ENCODE peak calls at places on chromosomes 7 and 10, in six cellular contexts. One of them, this sample, is unnamed.

GRCh38 chr7:77693830-77694583 is 2.3 kb upstream of the RSBN1L start:
- DNase-seq in left ventricle myocardium inferior: no peak
- DNase-seq in activated T-cell treated with anti-CD3 and anti-CD28 coated beads, Interleukin-2, amount 50 U/mL, for 24 hours: no peak
- DNase-seq in stimulated activated CD8-positive, alpha-beta memory T cell treated with anti-CD3 and anti-CD28 coated beads, Interleukin-7, amount 100 ng/mL, for 1 hour: no peak
- DNase-seq in EL: no peak
- DNase-seq in LoVo: no peak
- DNase-seq in this sample: no peak

GRCh38 chr10:93512565-93512964 is 16.2 kb downstream of the CEP55 start:
- DNase-seq in left ventricle myocardium inferior: no peak
- DNase-seq in activated T-cell treated with anti-CD3 and anti-CD28 coated beads, Interleukin-2, amount 50 U/mL, for 24 hours: no peak
- DNase-seq in stimulated activated CD8-positive, alpha-beta memory T cell treated with anti-CD3 and anti-CD28 coated beads, Interleukin-7, amount 100 ng/mL, for 1 hour: no peak
- DNase-seq in EL: peak; percentile 60
- DNase-seq in LoVo: no peak
- DNase-seq in this sample: no peak

GRCh38 chr10:92413011-92413410 is 122.0 kb downstream of the MARCHF5 start:
- DNase-seq in left ventricle myocardium inferior: no peak
- DNase-seq in activated T-cell treated with anti-CD3 and anti-CD28 coated beads, Interleukin-2, amount 50 U/mL, for 24 hours: no peak
- DNase-seq in stimulated activated CD8-positive, alpha-beta memory T cell treated with anti-CD3 and anti-CD28 coated beads, Interleukin-7, amount 100 ng/mL, for 1 hour: no peak
- DNase-seq in EL: no peak
- DNase-seq in LoVo: no peak
- DNase-seq in this sample: no peak

GRCh38 chr10:58291538-58292174 is 22.7 kb downstream of the CISD1 start:
- DNase-seq in left ventricle myocardium inferior: no peak
- DNase-seq in activated T-cell treated with anti-CD3 and anti-CD28 coated beads, Interleukin-2, amount 50 U/mL, for 24 hours: no peak
- DNase-seq in stimulated activated CD8-positive, alpha-beta memory T cell treated with anti-CD3 and anti-CD28 coated beads, Interleukin-7, amount 100 ng/mL, for 1 hour: no peak
- DNase-seq in EL: peak; percentile 55
- DNase-seq in LoVo: peak; percentile 60
- DNase-seq in this sample: no peak

GRCh38 chr10:89478085-89478738 is 57.2 kb downstream of the SLC16A12 start:
- DNase-seq in left ventricle myocardium inferior: no peak
- DNase-seq in activated T-cell treated with anti-CD3 and anti-CD28 coated beads, Interleukin-2, amount 50 U/mL, for 24 hours: no peak
- DNase-seq in stimulated activated CD8-positive, alpha-beta memory T cell treated with anti-CD3 and anti-CD28 coated beads, Interleukin-7, amount 100 ng/mL, for 1 hour: no peak
- DNase-seq in EL: no peak
- DNase-seq in LoVo: no peak
- DNase-seq in this sample: no peak

GRCh38 chr10:75544381-75544780 is 113.0 kb downstream of the LRMDA start:
- DNase-seq in left ventricle myocardium inferior: no peak
- DNase-seq in activated T-cell treated with anti-CD3 and anti-CD28 coated beads, Interleukin-2, amount 50 U/mL, for 24 hours: no peak
- DNase-seq in stimulated activated CD8-positive, alpha-beta memory T cell treated with anti-CD3 and anti-CD28 coated beads, Interleukin-7, amount 100 ng/mL, for 1 hour: no peak
- DNase-seq in EL: no peak
- DNase-seq in LoVo: no peak
- DNase-seq in this sample: no peak

GRCh38 chr10:88211230-88211629 is 347.8 kb downstream of the PTEN start:
- DNase-seq in left ventricle myocardium inferior: no peak
- DNase-seq in activated T-cell treated with anti-CD3 and anti-CD28 coated beads, Interleukin-2, amount 50 U/mL, for 24 hours: no peak
- DNase-seq in stimulated activated CD8-positive, alpha-beta memory T cell treated with anti-CD3 and anti-CD28 coated beads, Interleukin-7, amount 100 ng/mL, for 1 hour: no peak
- DNase-seq in EL: no peak
- DNase-seq in LoVo: no peak
- DNase-seq in this sample: no peak

GRCh38 chr7:41148521-41148951 is 554.4 kb downstream of the INHBA start:
- DNase-seq in left ventricle myocardium inferior: no peak
- DNase-seq in activated T-cell treated with anti-CD3 and anti-CD28 coated beads, Interleukin-2, amount 50 U/mL, for 24 hours: no peak
- DNase-seq in stimulated activated CD8-positive, alpha-beta memory T cell treated with anti-CD3 and anti-CD28 coated beads, Interleukin-7, amount 100 ng/mL, for 1 hour: no peak
- DNase-seq in EL: peak; percentile 88
- DNase-seq in LoVo: peak; percentile 88
- DNase-seq in this sample: no peak

GRCh38 chr7:139855498-139856270 is 26.6 kb downstream of the TBXAS1 start:
- DNase-seq in left ventricle myocardium inferior: no peak
- DNase-seq in activated T-cell treated with anti-CD3 and anti-CD28 coated beads, Interleukin-2, amount 50 U/mL, for 24 hours: peak; percentile 42
- DNase-seq in stimulated activated CD8-positive, alpha-beta memory T cell treated with anti-CD3 and anti-CD28 coated beads, Interleukin-7, amount 100 ng/mL, for 1 hour: no peak
- DNase-seq in EL: no peak
- DNase-seq in LoVo: no peak
- DNase-seq in this sample: no peak

GRCh38 chr10:90424730-90425129 is 433.1 kb downstream of the HTR7 start:
- DNase-seq in left ventricle myocardium inferior: no peak
- DNase-seq in activated T-cell treated with anti-CD3 and anti-CD28 coated beads, Interleukin-2, amount 50 U/mL, for 24 hours: no peak
- DNase-seq in stimulated activated CD8-positive, alpha-beta memory T cell treated with anti-CD3 and anti-CD28 coated beads, Interleukin-7, amount 100 ng/mL, for 1 hour: no peak
- DNase-seq in EL: peak; percentile 33
- DNase-seq in LoVo: no peak
- DNase-seq in this sample: no peak

GRCh38 chr10:120221873-120222485 is 235.0 kb upstream of the PLPP4 start:
- DNase-seq in left ventricle myocardium inferior: no peak
- DNase-seq in activated T-cell treated with anti-CD3 and anti-CD28 coated beads, Interleukin-2, amount 50 U/mL, for 24 hours: no peak
- DNase-seq in stimulated activated CD8-positive, alpha-beta memory T cell treated with anti-CD3 and anti-CD28 coated beads, Interleukin-7, amount 100 ng/mL, for 1 hour: no peak
- DNase-seq in EL: peak; percentile 61
- DNase-seq in LoVo: peak; percentile 62
- DNase-seq in this sample: no peak

GRCh38 chr10:76401006-76401405 is 969.6 kb downstream of the LRMDA start:
- DNase-seq in left ventricle myocardium inferior: no peak
- DNase-seq in activated T-cell treated with anti-CD3 and anti-CD28 coated beads, Interleukin-2, amount 50 U/mL, for 24 hours: no peak
- DNase-seq in stimulated activated CD8-positive, alpha-beta memory T cell treated with anti-CD3 and anti-CD28 coated beads, Interleukin-7, amount 100 ng/mL, for 1 hour: no peak
- DNase-seq in EL: no peak
- DNase-seq in LoVo: no peak
- DNase-seq in this sample: no peak

GRCh38 chr7:3089493-3089892 is 45.8 kb upstream of the CARD11 start:
- DNase-seq in left ventricle myocardium inferior: no peak
- DNase-seq in activated T-cell treated with anti-CD3 and anti-CD28 coated beads, Interleukin-2, amount 50 U/mL, for 24 hours: no peak
- DNase-seq in stimulated activated CD8-positive, alpha-beta memory T cell treated with anti-CD3 and anti-CD28 coated beads, Interleukin-7, amount 100 ng/mL, for 1 hour: no peak
- DNase-seq in EL: no peak
- DNase-seq in LoVo: no peak
- DNase-seq in this sample: no peak

GRCh38 chr7:33400214-33400538 is 270.8 kb downstream of the BBS9 start:
- DNase-seq in left ventricle myocardium inferior: no peak
- DNase-seq in activated T-cell treated with anti-CD3 and anti-CD28 coated beads, Interleukin-2, amount 50 U/mL, for 24 hours: no peak
- DNase-seq in stimulated activated CD8-positive, alpha-beta memory T cell treated with anti-CD3 and anti-CD28 coated beads, Interleukin-7, amount 100 ng/mL, for 1 hour: no peak
- DNase-seq in EL: no peak
- DNase-seq in LoVo: no peak
- DNase-seq in this sample: no peak

GRCh38 chr7:91034459-91035368 is 229.5 kb upstream of the FZD1 start:
- DNase-seq in left ventricle myocardium inferior: no peak
- DNase-seq in activated T-cell treated with anti-CD3 and anti-CD28 coated beads, Interleukin-2, amount 50 U/mL, for 24 hours: no peak
- DNase-seq in stimulated activated CD8-positive, alpha-beta memory T cell treated with anti-CD3 and anti-CD28 coated beads, Interleukin-7, amount 100 ng/mL, for 1 hour: no peak
- DNase-seq in EL: peak; percentile 51
- DNase-seq in LoVo: peak; percentile 19
- DNase-seq in this sample: no peak

GRCh38 chr10:100562806-100563293 is 27.1 kb downstream of the HIF1AN start:
- DNase-seq in left ventricle myocardium inferior: no peak
- DNase-seq in activated T-cell treated with anti-CD3 and anti-CD28 coated beads, Interleukin-2, amount 50 U/mL, for 24 hours: no peak
- DNase-seq in stimulated activated CD8-positive, alpha-beta memory T cell treated with anti-CD3 and anti-CD28 coated beads, Interleukin-7, amount 100 ng/mL, for 1 hour: no peak
- DNase-seq in EL: peak; percentile 67
- DNase-seq in LoVo: no peak
- DNase-seq in this sample: no peak

GRCh38 chr7:132243463-132243862 is 332.8 kb downstream of the PLXNA4 start:
- DNase-seq in left ventricle myocardium inferior: no peak
- DNase-seq in activated T-cell treated with anti-CD3 and anti-CD28 coated beads, Interleukin-2, amount 50 U/mL, for 24 hours: no peak
- DNase-seq in stimulated activated CD8-positive, alpha-beta memory T cell treated with anti-CD3 and anti-CD28 coated beads, Interleukin-7, amount 100 ng/mL, for 1 hour: no peak
- DNase-seq in EL: no peak
- DNase-seq in LoVo: no peak
- DNase-seq in this sample: no peak

GRCh38 chr7:1579481-1580421 is 9.9 kb upstream of the PSMG3 start:
- DNase-seq in left ventricle myocardium inferior: peak; percentile 72
- DNase-seq in activated T-cell treated with anti-CD3 and anti-CD28 coated beads, Interleukin-2, amount 50 U/mL, for 24 hours: peak; percentile 82
- DNase-seq in stimulated activated CD8-positive, alpha-beta memory T cell treated with anti-CD3 and anti-CD28 coated beads, Interleukin-7, amount 100 ng/mL, for 1 hour: peak; percentile 42
- DNase-seq in EL: peak; percentile 60
- DNase-seq in LoVo: peak; percentile 69
- DNase-seq in this sample: peak; percentile 79

GRCh38 chr10:35961501-35961900 is 319.4 kb upstream of the FZD8 start:
- DNase-seq in left ventricle myocardium inferior: no peak
- DNase-seq in activated T-cell treated with anti-CD3 and anti-CD28 coated beads, Interleukin-2, amount 50 U/mL, for 24 hours: no peak
- DNase-seq in stimulated activated CD8-positive, alpha-beta memory T cell treated with anti-CD3 and anti-CD28 coated beads, Interleukin-7, amount 100 ng/mL, for 1 hour: no peak
- DNase-seq in EL: peak; percentile 25
- DNase-seq in LoVo: no peak
- DNase-seq in this sample: no peak

GRCh38 chr7:136601772-136602171 is 266.7 kb upstream of the CHRM2 start:
- DNase-seq in left ventricle myocardium inferior: no peak
- DNase-seq in activated T-cell treated with anti-CD3 and anti-CD28 coated beads, Interleukin-2, amount 50 U/mL, for 24 hours: no peak
- DNase-seq in stimulated activated CD8-positive, alpha-beta memory T cell treated with anti-CD3 and anti-CD28 coated beads, Interleukin-7, amount 100 ng/mL, for 1 hour: no peak
- DNase-seq in EL: no peak
- DNase-seq in LoVo: no peak
- DNase-seq in this sample: no peak

GRCh38 chr7:17690030-17690429 is 250.3 kb downstream of the SNX13 start:
- DNase-seq in left ventricle myocardium inferior: no peak
- DNase-seq in activated T-cell treated with anti-CD3 and anti-CD28 coated beads, Interleukin-2, amount 50 U/mL, for 24 hours: no peak
- DNase-seq in stimulated activated CD8-positive, alpha-beta memory T cell treated with anti-CD3 and anti-CD28 coated beads, Interleukin-7, amount 100 ng/mL, for 1 hour: no peak
- DNase-seq in EL: peak; percentile 91
- DNase-seq in LoVo: peak; percentile 54
- DNase-seq in this sample: no peak

GRCh38 chr7:144769352-144769751 is 66.5 kb downstream of the TPK1 start:
- DNase-seq in left ventricle myocardium inferior: no peak
- DNase-seq in activated T-cell treated with anti-CD3 and anti-CD28 coated beads, Interleukin-2, amount 50 U/mL, for 24 hours: no peak
- DNase-seq in stimulated activated CD8-positive, alpha-beta memory T cell treated with anti-CD3 and anti-CD28 coated beads, Interleukin-7, amount 100 ng/mL, for 1 hour: no peak
- DNase-seq in EL: no peak
- DNase-seq in LoVo: no peak
- DNase-seq in this sample: no peak

GRCh38 chr10:49167629-49168540 is 20.3 kb downstream of the TMEM273 start:
- DNase-seq in left ventricle myocardium inferior: no peak
- DNase-seq in activated T-cell treated with anti-CD3 and anti-CD28 coated beads, Interleukin-2, amount 50 U/mL, for 24 hours: no peak
- DNase-seq in stimulated activated CD8-positive, alpha-beta memory T cell treated with anti-CD3 and anti-CD28 coated beads, Interleukin-7, amount 100 ng/mL, for 1 hour: no peak
- DNase-seq in EL: no peak
- DNase-seq in LoVo: no peak
- DNase-seq in this sample: no peak

GRCh38 chr10:101354584-101355070 is 662 bp downstream of the BTRC start:
- DNase-seq in left ventricle myocardium inferior: no peak
- DNase-seq in activated T-cell treated with anti-CD3 and anti-CD28 coated beads, Interleukin-2, amount 50 U/mL, for 24 hours: no peak
- DNase-seq in stimulated activated CD8-positive, alpha-beta memory T cell treated with anti-CD3 and anti-CD28 coated beads, Interleukin-7, amount 100 ng/mL, for 1 hour: no peak
- DNase-seq in EL: peak; percentile 50
- DNase-seq in LoVo: no peak
- DNase-seq in this sample: no peak

GRCh38 chr7:137109966-137110930 is 233.3 kb downstream of the PTN start:
- DNase-seq in left ventricle myocardium inferior: no peak
- DNase-seq in activated T-cell treated with anti-CD3 and anti-CD28 coated beads, Interleukin-2, amount 50 U/mL, for 24 hours: no peak
- DNase-seq in stimulated activated CD8-positive, alpha-beta memory T cell treated with anti-CD3 and anti-CD28 coated beads, Interleukin-7, amount 100 ng/mL, for 1 hour: no peak
- DNase-seq in EL: peak; percentile 33
- DNase-seq in LoVo: no peak
- DNase-seq in this sample: no peak

GRCh38 chr7:19118896-19119301 is 1.5 kb upstream of the TWIST1 start:
- DNase-seq in left ventricle myocardium inferior: no peak
- DNase-seq in activated T-cell treated with anti-CD3 and anti-CD28 coated beads, Interleukin-2, amount 50 U/mL, for 24 hours: no peak
- DNase-seq in stimulated activated CD8-positive, alpha-beta memory T cell treated with anti-CD3 and anti-CD28 coated beads, Interleukin-7, amount 100 ng/mL, for 1 hour: no peak
- DNase-seq in EL: peak; percentile 52
- DNase-seq in LoVo: no peak
- DNase-seq in this sample: no peak

GRCh38 chr7:18020138-18020715 is 7.4 kb downstream of the PRPS1L1 start:
- DNase-seq in left ventricle myocardium inferior: no peak
- DNase-seq in activated T-cell treated with anti-CD3 and anti-CD28 coated beads, Interleukin-2, amount 50 U/mL, for 24 hours: no peak
- DNase-seq in stimulated activated CD8-positive, alpha-beta memory T cell treated with anti-CD3 and anti-CD28 coated beads, Interleukin-7, amount 100 ng/mL, for 1 hour: no peak
- DNase-seq in EL: peak; percentile 61
- DNase-seq in LoVo: peak; percentile 34
- DNase-seq in this sample: peak; percentile 35

GRCh38 chr7:92025260-92025659 is 84.6 kb downstream of the AKAP9 start:
- DNase-seq in left ventricle myocardium inferior: no peak
- DNase-seq in activated T-cell treated with anti-CD3 and anti-CD28 coated beads, Interleukin-2, amount 50 U/mL, for 24 hours: no peak
- DNase-seq in stimulated activated CD8-positive, alpha-beta memory T cell treated with anti-CD3 and anti-CD28 coated beads, Interleukin-7, amount 100 ng/mL, for 1 hour: no peak
- DNase-seq in EL: peak; percentile 84
- DNase-seq in LoVo: no peak
- DNase-seq in this sample: no peak

GRCh38 chr7:6271694-6272371 is 591 bp downstream of the CYTH3 start:
- DNase-seq in left ventricle myocardium inferior: peak; percentile 29
- DNase-seq in activated T-cell treated with anti-CD3 and anti-CD28 coated beads, Interleukin-2, amount 50 U/mL, for 24 hours: peak; percentile 56
- DNase-seq in stimulated activated CD8-positive, alpha-beta memory T cell treated with anti-CD3 and anti-CD28 coated beads, Interleukin-7, amount 100 ng/mL, for 1 hour: no peak
- DNase-seq in EL: no peak
- DNase-seq in LoVo: no peak
- DNase-seq in this sample: peak; percentile 59

GRCh38 chr7:68613405-68613804 is 984.9 kb upstream of the AUTS2 start:
- DNase-seq in left ventricle myocardium inferior: no peak
- DNase-seq in activated T-cell treated with anti-CD3 and anti-CD28 coated beads, Interleukin-2, amount 50 U/mL, for 24 hours: no peak
- DNase-seq in stimulated activated CD8-positive, alpha-beta memory T cell treated with anti-CD3 and anti-CD28 coated beads, Interleukin-7, amount 100 ng/mL, for 1 hour: no peak
- DNase-seq in EL: no peak
- DNase-seq in LoVo: no peak
- DNase-seq in this sample: no peak

GRCh38 chr7:84040365-84040764 is 154.2 kb downstream of the SEMA3A start:
- DNase-seq in left ventricle myocardium inferior: no peak
- DNase-seq in activated T-cell treated with anti-CD3 and anti-CD28 coated beads, Interleukin-2, amount 50 U/mL, for 24 hours: no peak
- DNase-seq in stimulated activated CD8-positive, alpha-beta memory T cell treated with anti-CD3 and anti-CD28 coated beads, Interleukin-7, amount 100 ng/mL, for 1 hour: no peak
- DNase-seq in EL: no peak
- DNase-seq in LoVo: no peak
- DNase-seq in this sample: no peak

GRCh38 chr7:20299647-20300312 is 30.9 kb upstream of the ITGB8 start:
- DNase-seq in left ventricle myocardium inferior: no peak
- DNase-seq in activated T-cell treated with anti-CD3 and anti-CD28 coated beads, Interleukin-2, amount 50 U/mL, for 24 hours: no peak
- DNase-seq in stimulated activated CD8-positive, alpha-beta memory T cell treated with anti-CD3 and anti-CD28 coated beads, Interleukin-7, amount 100 ng/mL, for 1 hour: no peak
- DNase-seq in EL: peak; percentile 12
- DNase-seq in LoVo: no peak
- DNase-seq in this sample: no peak

GRCh38 chr7:155994253-155994811 is 182.1 kb upstream of the SHH start:
- DNase-seq in left ventricle myocardium inferior: no peak
- DNase-seq in activated T-cell treated with anti-CD3 and anti-CD28 coated beads, Interleukin-2, amount 50 U/mL, for 24 hours: no peak
- DNase-seq in stimulated activated CD8-positive, alpha-beta memory T cell treated with anti-CD3 and anti-CD28 coated beads, Interleukin-7, amount 100 ng/mL, for 1 hour: no peak
- DNase-seq in EL: no peak
- DNase-seq in LoVo: no peak
- DNase-seq in this sample: no peak